ENCODE peak calls at places on chromosomes 12 and 14, in ten cellular contexts. K is CD8-positive, alpha-beta memory T cell; X is A673; T is Peyer's patch; F is upper lobe of right lung; I is fibroblast of lung; D is HCT116; S is breast epithelium; W is mammary epithelial cell; O is left lung. R is an unnamed sample.

GRCh38 chr14:33348510-33348909 is 409.8 kb downstream of the NPAS3 start:
- DNase-seq in X (no peak), T (no peak), W (no peak), I (no peak), S (no peak), D (no peak), O (no peak), F (no peak), K (no peak), R (no peak)

GRCh38 chr12:84757978-84758377 is 154.6 kb downstream of the SLC6A15 start:
- DNase-seq in S (no peak), F (no peak), K (no peak), O (no peak), X (no peak), T (no peak), I (peak; percentile 27), D (no peak), W (peak; percentile 57), R (no peak)

GRCh38 chr14:102568115-102568614 is 24.3 kb upstream of the RCOR1 start:
- DNase-seq in X (no peak), S (no peak), K (peak; percentile 27), D (peak; percentile 73), O (peak; percentile 61), T (peak; percentile 64), W (peak; percentile 73), I (no peak), F (no peak), R (no peak)

GRCh38 chr12:130922584-130922983 is 31.1 kb upstream of the ADGRD1 start:
- DNase-seq in I (no peak), W (no peak), D (no peak), X (no peak), S (no peak), K (no peak), T (no peak), F (no peak), O (no peak), R (no peak)

GRCh38 chr12:6635375-6635855 is 344 bp downstream of the LPAR5 start:
- DNase-seq in D (no peak), S (no peak), I (no peak), X (no peak), T (no peak), O (no peak), F (no peak), W (no peak), K (peak; percentile 45), R (no peak)

GRCh38 chr12:98110516-98110915 is 404.9 kb upstream of the TMPO start:
- DNase-seq in O (no peak), F (no peak), X (no peak), D (no peak), S (no peak), I (no peak), W (no peak), T (no peak), K (no peak), R (no peak)

GRCh38 chr12:24111591-24111990 is 162.1 kb upstream of the SOX5 start:
- DNase-seq in S (no peak), D (no peak), T (no peak), K (no peak), F (no peak), O (no peak), I (peak; percentile 57), X (peak; percentile 23), W (no peak), R (no peak)

GRCh38 chr12:70645494-70646317 is 8.5 kb upstream of the PTPRB start:
- DNase-seq in K (no peak), T (no peak), W (peak; percentile 87), F (no peak), D (peak; percentile 67), O (peak; percentile 52), X (peak; percentile 79), I (peak; percentile 68), S (peak; percentile 24), R (peak; percentile 85)

GRCh38 chr12:47822863-47823262 is 3.2 kb upstream of the HDAC7 start:
- DNase-seq in T (peak; percentile 14), K (no peak), D (no peak), F (no peak), I (no peak), S (no peak), W (no peak), X (no peak), O (no peak), R (no peak)

GRCh38 chr12:47823422-47824086 is 3.9 kb upstream of the HDAC7 start:
- DNase-seq in W (no peak), S (no peak), O (no peak), F (no peak), T (peak; percentile 12), I (no peak), K (no peak), X (no peak), D (no peak), R (no peak)

GRCh38 chr12:47824629-47825028 is 4.9 kb upstream of the HDAC7 start:
- DNase-seq in K (no peak), W (no peak), O (no peak), F (no peak), D (no peak), I (no peak), S (no peak), X (no peak), T (no peak), R (no peak)

GRCh38 chr12:47825239-47825639 is 5.5 kb upstream of the HDAC7 start:
- DNase-seq in D (no peak), K (no peak), X (no peak), F (peak; percentile 84), O (peak; percentile 72), I (no peak), T (peak; percentile 42), W (no peak), S (peak; percentile 78), R (peak; percentile 83)

DNA sequence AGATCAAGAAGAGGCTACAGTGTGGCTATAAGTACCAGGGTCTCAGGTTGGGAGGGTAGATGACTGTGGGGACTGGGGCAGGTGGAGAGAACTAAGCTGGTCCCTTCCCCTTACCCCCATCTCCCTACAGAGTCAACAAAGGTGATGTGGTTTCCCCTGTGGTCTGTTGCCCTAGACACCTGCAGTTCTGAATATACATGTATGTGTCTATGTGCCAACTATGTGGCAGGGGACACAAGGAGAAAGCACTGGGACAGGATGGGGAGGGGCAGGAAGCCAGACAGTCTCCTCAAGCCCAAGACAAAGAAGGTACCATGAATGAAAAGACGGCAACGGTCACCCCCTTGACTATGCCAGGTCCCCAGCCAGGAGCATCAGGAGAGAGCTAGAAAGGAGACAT is 4.5 kb upstream of the HDAC7 start:
- DNase-seq in D (no peak), X (no peak), S (no peak), K (peak; percentile 64), O (no peak), F (no peak), T (peak; percentile 24), W (no peak), I (no peak), R (no peak)
- H3K4me1 ChIP-seq in D (peaks cover 56% of the 10 kb centered on the region), X (peaks cover 28% of the 10 kb centered on the region), S (peaks cover 42% of the 10 kb centered on the region), K (peaks cover 81% of the 10 kb centered on the region), O (peaks cover 88% of the 10 kb centered on the region), F (peaks cover 80% of the 10 kb centered on the region), T (no peaks in the 10 kb centered on the region), W (peaks cover 50% of the 10 kb centered on the region), I (peaks cover 20% of the 10 kb centered on the region), R (peaks cover 46% of the 10 kb centered on the region)

GRCh38 chr14:103870144-103870876 is 22.9 kb upstream of the PPP1R13B start:
- DNase-seq in X (no peak), W (no peak), I (no peak), O (no peak), K (no peak), S (no peak), D (no peak), T (no peak), F (no peak), R (no peak)

GRCh38 chr14:103868242-103868897 is 21.0 kb upstream of the PPP1R13B start:
- DNase-seq in S (no peak), K (no peak), O (no peak), T (no peak), I (no peak), W (peak; percentile 91), D (no peak), X (no peak), F (no peak), R (no peak)

GRCh38 chr14:103867523-103867953 is 20.2 kb upstream of the PPP1R13B start:
- DNase-seq in K (no peak), T (no peak), I (no peak), F (peak; percentile 81), W (peak; percentile 70), O (no peak), X (peak; percentile 45), D (no peak), S (no peak), R (peak; percentile 49)

GRCh38 chr14:103870891-103871595 is 23.7 kb upstream of the PPP1R13B start:
- DNase-seq in D (no peak), X (no peak), O (no peak), T (no peak), I (no peak), S (no peak), K (no peak), W (no peak), F (no peak), R (no peak)

DNA sequence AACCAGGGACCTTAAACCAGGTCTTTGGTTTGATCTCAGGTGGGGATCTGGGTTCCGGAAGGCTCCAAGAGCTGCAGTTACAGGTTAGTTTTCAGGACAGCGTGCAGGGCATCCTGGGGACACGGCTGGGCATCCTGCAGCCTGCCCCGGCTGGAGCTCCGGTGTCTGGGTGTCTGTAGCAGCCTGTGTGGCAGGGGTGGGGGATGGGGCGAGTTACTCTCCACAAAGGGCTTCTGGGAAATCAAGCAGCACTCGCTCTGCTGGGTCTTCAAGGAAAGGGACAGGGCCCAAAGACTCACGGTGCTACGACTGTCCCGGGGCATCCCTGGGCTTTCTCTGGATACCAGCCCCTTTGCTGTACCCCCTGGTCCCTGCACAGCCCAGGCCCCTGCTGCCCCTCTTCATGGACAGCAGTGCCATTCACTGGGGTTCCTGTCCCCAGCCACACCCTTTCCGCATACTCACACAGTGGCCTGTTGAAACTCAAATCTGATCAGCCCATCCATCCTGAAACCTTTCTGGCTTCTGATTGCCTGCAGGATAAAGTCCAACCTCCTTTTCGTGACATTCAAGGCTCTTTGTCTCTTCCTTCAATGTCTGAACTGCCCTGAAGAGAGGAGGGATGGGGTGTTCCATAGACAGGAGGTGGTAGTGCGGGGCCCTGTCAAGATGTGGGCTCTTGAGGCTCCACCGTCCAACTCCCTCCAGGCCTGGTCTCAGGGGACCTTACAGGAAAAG is 22.2 kb upstream of the PPP1R13B start:
- DNase-seq in S (no peak), K (no peak), T (no peak), F (no peak), O (no peak), W (no peak), D (no peak), X (no peak), I (no peak), R (no peak)
- H3K4me1 ChIP-seq in S (no peaks in the 10 kb centered on the region), K (peaks cover 14% of the 10 kb centered on the region), T (peaks cover 4% of the 10 kb centered on the region), F (peaks cover 32% of the 10 kb centered on the region), O (peaks cover 29% of the 10 kb centered on the region), W (peaks cover 30% of the 10 kb centered on the region), D (peaks cover 31% of the 10 kb centered on the region), X (peaks cover 13% of the 10 kb centered on the region), I (no peaks in the 10 kb centered on the region), R (peaks cover 4% of the 10 kb centered on the region)

GRCh38 chr12:71746983-71747611 is 7.6 kb upstream of the RAB21 start:
- DNase-seq in D (peak; percentile 49), S (no peak), X (peak; percentile 79), I (peak; percentile 78), F (no peak), T (no peak), O (no peak), K (peak; percentile 57), W (peak; percentile 50), R (no peak)

GRCh38 chr12:71737204-71737603 is 17.5 kb upstream of the RAB21 start:
- DNase-seq in W (no peak), K (no peak), X (no peak), D (no peak), T (no peak), O (no peak), F (no peak), S (no peak), I (no peak), R (no peak)

GRCh38 chr12:71748081-71748850 is 6.4 kb upstream of the RAB21 start:
- DNase-seq in X (peak; percentile 48), F (no peak), T (no peak), D (no peak), S (no peak), W (no peak), I (no peak), O (no peak), K (no peak), R (no peak)

GRCh38 chr12:71744522-71745300 is 10.0 kb upstream of the RAB21 start:
- DNase-seq in T (no peak), X (no peak), F (no peak), D (no peak), S (no peak), W (no peak), I (no peak), O (no peak), K (no peak), R (no peak)

GRCh38 chr12:71742998-71743397 is 11.7 kb upstream of the RAB21 start:
- DNase-seq in S (no peak), W (no peak), O (no peak), T (no peak), K (no peak), F (no peak), X (no peak), I (no peak), D (no peak), R (no peak)
- H3K4me1 ChIP-seq in S (no peaks in the 10 kb centered on the region), W (no peaks in the 10 kb centered on the region), O (no peaks in the 10 kb centered on the region), T (no peaks in the 10 kb centered on the region), K (no peaks in the 10 kb centered on the region), F (no peaks in the 10 kb centered on the region), X (peaks cover 9% of the 10 kb centered on the region), I (no peaks in the 10 kb centered on the region), D (no peaks in the 10 kb centered on the region), R (no peaks in the 10 kb centered on the region)

GRCh38 chr14:61471297-61471980 is 150.1 kb downstream of the PRKCH start:
- DNase-seq in W (no peak), O (no peak), X (no peak), S (no peak), T (no peak), I (no peak), F (no peak), K (no peak), D (no peak), R (no peak)

GRCh38 chr14:61472025-61472672 is 150.8 kb downstream of the PRKCH start:
- DNase-seq in X (no peak), O (no peak), S (no peak), D (no peak), T (no peak), K (peak; percentile 54), W (peak; percentile 97), F (no peak), I (peak; percentile 98), R (peak; percentile 82)

GRCh38 chr14:61474021-61474420 is 152.6 kb downstream of the PRKCH start:
- DNase-seq in K (peak; percentile 24), D (no peak), I (no peak), S (no peak), F (no peak), X (no peak), W (no peak), T (no peak), O (no peak), R (no peak)

GRCh38 chr14:61474671-61475070 is 153.3 kb downstream of the PRKCH start:
- DNase-seq in F (no peak), O (no peak), D (no peak), S (no peak), X (no peak), T (no peak), W (no peak), K (no peak), I (no peak), R (no peak)

GRCh38 chr14:61472801-61473376 is 151.5 kb downstream of the PRKCH start:
- DNase-seq in O (no peak), T (no peak), X (no peak), D (no peak), W (no peak), F (no peak), I (peak; percentile 55), K (peak; percentile 66), S (no peak), R (no peak)
- H3K4me1 ChIP-seq in O (peaks cover 98% of the 10 kb centered on the region), T (peaks cover 13% of the 10 kb centered on the region), X (peaks cover 25% of the 10 kb centered on the region), D (peaks cover 27% of the 10 kb centered on the region), W (peaks cover 58% of the 10 kb centered on the region), F (peaks cover 83% of the 10 kb centered on the region), I (peaks cover 36% of the 10 kb centered on the region), K (peaks cover 96% of the 10 kb centered on the region), S (no peaks in the 10 kb centered on the region), R (peaks cover 30% of the 10 kb centered on the region)